ENCODE peak calls at places on chromosome 1, in eight cellular contexts. One of them, this sample, is unnamed.

GRCh38 chr1:227635596-227635995 is 72.2 kb downstream of the ZNF678 start:
- DNase-seq in endothelial cell: no peak
- DNase-seq in HFFc6: no peak
- DNase-seq in glutamatergic neuron: no peak
- DNase-seq in GM12864: no peak
- DNase-seq in PC-9: no peak
- DNase-seq in mammary epithelial cell: no peak
- DNase-seq in foreskin keratinocyte: no peak
- DNase-seq in this sample: no peak

GRCh38 chr1:155241069-155241679 is 14.1 kb downstream of the ENTREP3 start:
- DNase-seq in HFFc6: peak; percentile 86
- DNase-seq in mammary epithelial cell: peak; percentile 72
- DNase-seq in foreskin keratinocyte: peak; percentile 70
- DNase-seq in PC-9: peak; percentile 51
- DNase-seq in glutamatergic neuron: peak; percentile 59
- DNase-seq in GM12864: no peak
- DNase-seq in endothelial cell: peak; percentile 51
- DNase-seq in this sample: peak; percentile 86

GRCh38 chr1:15056515-15057285 is 96.8 kb upstream of the TMEM51 start:
- DNase-seq in endothelial cell: no peak
- DNase-seq in PC-9: no peak
- DNase-seq in mammary epithelial cell: peak; percentile 37
- DNase-seq in GM12864: no peak
- DNase-seq in glutamatergic neuron: no peak
- DNase-seq in foreskin keratinocyte: peak; percentile 2
- DNase-seq in HFFc6: peak; percentile 69
- DNase-seq in this sample: no peak

GRCh38 chr1:34412597-34413392 is 236.1 kb downstream of the C1orf94 start:
- DNase-seq in glutamatergic neuron: no peak
- DNase-seq in PC-9: no peak
- DNase-seq in mammary epithelial cell: no peak
- DNase-seq in endothelial cell: no peak
- DNase-seq in HFFc6: no peak
- DNase-seq in foreskin keratinocyte: no peak
- DNase-seq in GM12864: no peak
- DNase-seq in this sample: no peak

GRCh38 chr1:44802306-44803061 is 2.3 kb downstream of the PLK3 start:
- DNase-seq in PC-9: no peak
- DNase-seq in foreskin keratinocyte: no peak
- DNase-seq in HFFc6: no peak
- DNase-seq in GM12864: no peak
- DNase-seq in mammary epithelial cell: no peak
- DNase-seq in endothelial cell: no peak
- DNase-seq in glutamatergic neuron: peak; percentile 80
- DNase-seq in this sample: no peak

GRCh38 chr1:241482761-241483250 is 36.7 kb downstream of the FH start:
- DNase-seq in GM12864: no peak
- DNase-seq in PC-9: no peak
- DNase-seq in foreskin keratinocyte: peak; percentile 74
- DNase-seq in endothelial cell: no peak
- DNase-seq in mammary epithelial cell: peak; percentile 69
- DNase-seq in glutamatergic neuron: no peak
- DNase-seq in HFFc6: peak; percentile 79
- DNase-seq in this sample: no peak

GRCh38 chr1:115668579-115668978 is 26.8 kb downstream of the VANGL1 start:
- DNase-seq in HFFc6: peak; percentile 38
- DNase-seq in glutamatergic neuron: no peak
- DNase-seq in endothelial cell: no peak
- DNase-seq in foreskin keratinocyte: peak; percentile 40
- DNase-seq in mammary epithelial cell: peak; percentile 56
- DNase-seq in GM12864: no peak
- DNase-seq in PC-9: peak; percentile 35
- DNase-seq in this sample: no peak

GRCh38 chr1:184373155-184373554 is 13.7 kb upstream of the C1orf21 start:
- DNase-seq in PC-9: no peak
- DNase-seq in endothelial cell: no peak
- DNase-seq in foreskin keratinocyte: no peak
- DNase-seq in mammary epithelial cell: no peak
- DNase-seq in glutamatergic neuron: no peak
- DNase-seq in GM12864: no peak
- DNase-seq in HFFc6: no peak
- DNase-seq in this sample: no peak

GRCh38 chr1:160070243-160071163 is 543 bp upstream of the KCNJ10 start:
- DNase-seq in PC-9: peak; percentile 54
- DNase-seq in HFFc6: peak; percentile 19
- DNase-seq in GM12864: no peak
- DNase-seq in mammary epithelial cell: peak; percentile 34
- DNase-seq in endothelial cell: peak; percentile 76
- DNase-seq in foreskin keratinocyte: peak; percentile 22
- DNase-seq in glutamatergic neuron: peak; percentile 90
- DNase-seq in this sample: peak; percentile 84

GRCh38 chr1:208272311-208272710 is 28.1 kb upstream of the PLXNA2 start:
- DNase-seq in glutamatergic neuron: no peak
- DNase-seq in endothelial cell: no peak
- DNase-seq in HFFc6: no peak
- DNase-seq in foreskin keratinocyte: no peak
- DNase-seq in mammary epithelial cell: no peak
- DNase-seq in GM12864: no peak
- DNase-seq in PC-9: no peak
- DNase-seq in this sample: no peak

DNA sequence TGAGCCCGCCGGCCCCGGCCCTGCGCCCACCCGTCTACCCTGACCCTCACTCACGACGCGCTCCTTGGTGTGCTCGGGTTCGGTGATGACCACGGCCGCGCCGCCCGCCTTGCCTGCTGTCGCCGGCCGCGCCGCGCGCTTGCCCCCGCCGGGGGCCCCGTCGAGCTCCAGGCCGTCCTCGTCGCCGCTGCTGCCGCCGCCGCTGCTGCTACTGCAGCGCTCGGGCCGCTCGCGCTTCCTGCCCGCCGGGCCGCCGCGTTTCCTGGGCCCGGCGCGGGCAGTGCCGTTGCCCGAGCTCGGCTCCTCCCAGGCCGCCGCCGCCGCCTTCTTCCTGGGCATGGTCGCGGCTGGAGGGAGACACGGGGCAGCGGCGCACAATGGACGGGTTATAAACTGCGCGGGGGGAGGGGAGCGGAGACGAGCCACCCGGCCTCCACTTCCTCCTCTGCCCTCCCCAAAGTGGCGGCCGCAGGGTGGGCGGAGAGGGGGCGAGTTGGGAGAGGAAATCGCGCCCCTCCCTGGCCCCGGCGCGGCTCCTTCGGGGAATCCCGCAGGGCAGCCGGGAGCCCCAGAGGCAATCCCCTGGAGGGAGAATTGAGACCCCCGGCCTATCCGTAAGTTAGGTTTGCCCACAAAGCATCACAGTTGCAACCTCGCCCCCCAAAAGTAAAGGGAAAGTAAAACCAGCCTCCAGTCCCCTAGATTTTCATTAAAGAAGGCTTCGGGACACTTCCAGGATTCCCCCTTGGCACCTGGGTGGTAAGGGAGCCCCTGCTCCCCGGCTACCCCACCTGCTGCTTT is 1.1 kb downstream of the RCC2 start:
- DNase-seq in HFFc6: peak; percentile 19
- DNase-seq in mammary epithelial cell: peak; percentile 54
- DNase-seq in foreskin keratinocyte: peak; percentile 24
- DNase-seq in GM12864: no peak
- DNase-seq in PC-9: peak; percentile 52
- DNase-seq in glutamatergic neuron: peak; percentile 73
- DNase-seq in endothelial cell: peak; percentile 75
- DNase-seq in this sample: peak; percentile 87
- TF ChIP-seq CTCF in HFFc6: no peak
- TF ChIP-seq CTCF in mammary epithelial cell: no peak
- TF ChIP-seq CTCF in foreskin keratinocyte: no peak
- TF ChIP-seq CTCF in GM12864: no peak
- TF ChIP-seq CTCF in PC-9: no peak
- TF ChIP-seq CTCF in glutamatergic neuron: no peak
- TF ChIP-seq CTCF in endothelial cell: peak; percentile 7
- TF ChIP-seq CTCF in this sample: no peak

DNA sequence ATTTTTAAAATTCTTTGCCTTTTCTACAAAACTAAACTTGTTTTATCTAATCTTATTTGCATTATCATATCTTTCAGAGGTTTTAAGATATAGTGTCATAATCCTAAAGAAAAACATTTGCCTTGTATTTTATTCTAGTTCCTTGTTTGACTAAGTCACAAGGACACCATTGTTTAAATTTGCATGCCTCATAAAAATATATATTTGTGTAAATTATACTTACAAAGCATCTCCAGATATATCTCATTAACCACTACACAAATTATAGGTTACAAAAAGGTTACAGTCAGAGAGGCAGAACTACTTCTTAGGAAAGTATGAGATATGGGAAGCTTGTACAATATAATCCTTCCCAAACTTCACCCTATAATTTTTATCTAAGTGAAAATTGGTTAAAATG is 4.2 kb upstream of the RGS13 start:
- DNase-seq in endothelial cell: no peak
- DNase-seq in glutamatergic neuron: no peak
- DNase-seq in mammary epithelial cell: no peak
- DNase-seq in foreskin keratinocyte: no peak
- DNase-seq in GM12864: no peak
- DNase-seq in PC-9: no peak
- DNase-seq in HFFc6: no peak
- DNase-seq in this sample: no peak
- TF ChIP-seq CTCF in endothelial cell: no peak
- TF ChIP-seq CTCF in glutamatergic neuron: no peak
- TF ChIP-seq CTCF in mammary epithelial cell: no peak
- TF ChIP-seq CTCF in foreskin keratinocyte: no peak
- TF ChIP-seq CTCF in GM12864: no peak
- TF ChIP-seq CTCF in PC-9: no peak
- TF ChIP-seq CTCF in HFFc6: no peak
- TF ChIP-seq CTCF in this sample: no peak

GRCh38 chr1:206939841-206940587 is 6.3 kb downstream of the PIGR start:
- DNase-seq in HFFc6: no peak
- DNase-seq in PC-9: no peak
- DNase-seq in glutamatergic neuron: no peak
- DNase-seq in GM12864: no peak
- DNase-seq in endothelial cell: no peak
- DNase-seq in foreskin keratinocyte: no peak
- DNase-seq in mammary epithelial cell: peak; percentile 19
- DNase-seq in this sample: no peak

GRCh38 chr1:206937437-206937836 is 8.8 kb downstream of the PIGR start:
- DNase-seq in glutamatergic neuron: no peak
- DNase-seq in HFFc6: no peak
- DNase-seq in PC-9: no peak
- DNase-seq in GM12864: no peak
- DNase-seq in foreskin keratinocyte: no peak
- DNase-seq in endothelial cell: no peak
- DNase-seq in mammary epithelial cell: no peak
- DNase-seq in this sample: no peak

GRCh38 chr1:206939131-206939530 is 7.1 kb downstream of the PIGR start:
- DNase-seq in PC-9: no peak
- DNase-seq in GM12864: no peak
- DNase-seq in mammary epithelial cell: no peak
- DNase-seq in glutamatergic neuron: no peak
- DNase-seq in endothelial cell: no peak
- DNase-seq in foreskin keratinocyte: no peak
- DNase-seq in HFFc6: no peak
- DNase-seq in this sample: no peak

GRCh38 chr1:206941766-206942418 is 4.4 kb downstream of the PIGR start:
- DNase-seq in PC-9: no peak
- DNase-seq in endothelial cell: no peak
- DNase-seq in HFFc6: no peak
- DNase-seq in glutamatergic neuron: no peak
- DNase-seq in GM12864: no peak
- DNase-seq in mammary epithelial cell: no peak
- DNase-seq in foreskin keratinocyte: no peak
- DNase-seq in this sample: no peak

DNA sequence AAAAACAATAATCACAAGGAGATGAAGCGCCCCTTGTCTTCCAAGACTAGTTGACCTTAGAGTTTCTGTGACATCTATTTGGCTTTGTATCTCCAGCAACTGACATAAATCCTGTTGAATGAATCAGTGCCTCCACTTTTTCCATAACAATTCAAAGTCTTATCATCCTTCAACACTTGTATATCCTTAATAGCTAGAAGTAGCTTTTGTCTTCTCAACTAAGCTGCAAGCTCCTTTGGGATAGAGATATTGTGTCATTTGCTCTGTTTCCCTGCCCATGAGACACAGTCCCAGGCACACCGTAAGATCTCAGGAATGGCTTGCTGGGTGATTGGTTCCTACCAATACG is 5.7 kb downstream of the PIGR start:
- DNase-seq in mammary epithelial cell: no peak
- DNase-seq in HFFc6: no peak
- DNase-seq in PC-9: no peak
- DNase-seq in GM12864: no peak
- DNase-seq in foreskin keratinocyte: no peak
- DNase-seq in glutamatergic neuron: no peak
- DNase-seq in endothelial cell: no peak
- DNase-seq in this sample: no peak
- TF ChIP-seq CTCF in mammary epithelial cell: no peak
- TF ChIP-seq CTCF in HFFc6: no peak
- TF ChIP-seq CTCF in PC-9: no peak
- TF ChIP-seq CTCF in GM12864: no peak
- TF ChIP-seq CTCF in foreskin keratinocyte: no peak
- TF ChIP-seq CTCF in glutamatergic neuron: no peak
- TF ChIP-seq CTCF in endothelial cell: no peak
- TF ChIP-seq CTCF in this sample: no peak

GRCh38 chr1:41889506-41890414 is 29.0 kb downstream of the HIVEP3 start:
- DNase-seq in endothelial cell: no peak
- DNase-seq in PC-9: no peak
- DNase-seq in foreskin keratinocyte: no peak
- DNase-seq in HFFc6: no peak
- DNase-seq in glutamatergic neuron: no peak
- DNase-seq in GM12864: no peak
- DNase-seq in mammary epithelial cell: no peak
- DNase-seq in this sample: no peak

GRCh38 chr1:41892211-41892840 is 26.4 kb downstream of the HIVEP3 start:
- DNase-seq in HFFc6: no peak
- DNase-seq in glutamatergic neuron: no peak
- DNase-seq in PC-9: no peak
- DNase-seq in endothelial cell: no peak
- DNase-seq in foreskin keratinocyte: no peak
- DNase-seq in mammary epithelial cell: no peak
- DNase-seq in GM12864: no peak
- DNase-seq in this sample: no peak

GRCh38 chr1:41888756-41889155 is 30.0 kb downstream of the HIVEP3 start:
- DNase-seq in PC-9: no peak
- DNase-seq in mammary epithelial cell: no peak
- DNase-seq in endothelial cell: no peak
- DNase-seq in HFFc6: no peak
- DNase-seq in GM12864: no peak
- DNase-seq in foreskin keratinocyte: no peak
- DNase-seq in glutamatergic neuron: no peak
- DNase-seq in this sample: no peak

GRCh38 chr1:41890841-41891311 is 27.8 kb downstream of the HIVEP3 start:
- DNase-seq in endothelial cell: no peak
- DNase-seq in GM12864: no peak
- DNase-seq in PC-9: peak; percentile 79
- DNase-seq in glutamatergic neuron: no peak
- DNase-seq in HFFc6: no peak
- DNase-seq in mammary epithelial cell: peak; percentile 56
- DNase-seq in foreskin keratinocyte: peak; percentile 45
- DNase-seq in this sample: no peak

DNA sequence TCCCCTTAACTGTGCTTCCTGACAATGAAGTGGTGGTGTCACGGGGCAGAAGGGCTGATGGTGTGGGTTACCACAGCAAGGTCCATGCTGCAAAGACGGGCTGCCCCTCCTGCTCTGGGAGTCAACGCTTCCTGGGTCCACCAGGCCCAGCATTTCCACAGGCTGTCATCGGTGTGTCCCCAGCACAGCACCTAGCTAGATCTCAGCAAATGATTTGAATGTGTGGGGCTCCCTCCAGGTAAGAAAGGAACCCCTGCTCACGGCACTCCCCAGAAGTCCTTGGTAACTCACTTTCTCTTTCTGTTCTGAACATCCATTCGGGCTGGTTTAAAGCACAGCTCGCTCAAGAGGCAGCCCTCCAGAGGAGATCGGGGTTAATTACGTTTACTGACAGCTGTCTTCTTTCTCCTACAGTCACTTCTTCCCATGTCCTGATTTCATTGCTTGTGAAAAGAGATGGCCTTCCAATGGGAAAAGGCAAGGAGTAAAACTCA is 27.3 kb downstream of the HIVEP3 start:
- DNase-seq in foreskin keratinocyte: no peak
- DNase-seq in glutamatergic neuron: no peak
- DNase-seq in HFFc6: no peak
- DNase-seq in GM12864: peak; percentile 65
- DNase-seq in PC-9: peak; percentile 47
- DNase-seq in endothelial cell: no peak
- DNase-seq in mammary epithelial cell: peak; percentile 55
- DNase-seq in this sample: peak; percentile 46
- TF ChIP-seq CTCF in foreskin keratinocyte: no peak
- TF ChIP-seq CTCF in glutamatergic neuron: no peak
- TF ChIP-seq CTCF in HFFc6: no peak
- TF ChIP-seq CTCF in GM12864: peak; percentile 53
- TF ChIP-seq CTCF in PC-9: no peak
- TF ChIP-seq CTCF in endothelial cell: no peak
- TF ChIP-seq CTCF in mammary epithelial cell: peak; percentile 18
- TF ChIP-seq CTCF in this sample: peak; percentile 37

This sample was measured in OCI-LY7.